ENCODE peak calls at places on chromosomes 7 and 10, in eight cellular contexts. B is nephron progenitor cell; W is epithelial cell of esophagus; S is stromal cell of bone marrow; R is cardiac fibroblast; V is spleen; O is NCI-H460; L is stimulated activated CD4-positive, alpha-beta T cell treated with anti-CD3 and anti-CD28 coated beads, TNF-alpha, amount 100 ng/mL, for 1 hour. A is an unnamed sample.

GRCh38 chr7:120990468-120991118 is 2.1 kb downstream of the CPED1 start:
- DNase-seq in B (no peak), W (no peak), S (no peak), R (peak; percentile 62), V (no peak), O (no peak), L (no peak), A (no peak)

GRCh38 chr10:72087969-72088878 is at the start of gene SPOCK2:
- DNase-seq in B (peak; percentile 59), W (peak; percentile 19), S (no peak), R (no peak), V (peak; percentile 89), O (no peak), L (peak; percentile 42), A (no peak)

GRCh38 chr7:47390914-47391313 is 191.0 kb downstream of the TNS3 start:
- DNase-seq in B (no peak), W (no peak), S (no peak), R (no peak), V (no peak), O (no peak), L (no peak), A (no peak)

GRCh38 chr10:132443605-132443997 is 46.6 kb downstream of the PWWP2B start:
- DNase-seq in B (no peak), W (peak; percentile 57), S (no peak), R (peak; percentile 40), V (peak; percentile 93), O (peak; percentile 39), L (peak; percentile 24), A (no peak)

GRCh38 chr10:88913157-88913556 is 33.1 kb downstream of the STAMBPL1 start:
- DNase-seq in B (no peak), W (no peak), S (no peak), R (peak; percentile 48), V (no peak), O (no peak), L (no peak), A (no peak)

GRCh38 chr7:17524746-17525145 is 226.3 kb downstream of the AHR start:
- DNase-seq in B (no peak), W (peak; percentile 25), S (no peak), R (peak; percentile 92), V (no peak), O (no peak), L (no peak), A (no peak)

GRCh38 chr7:19470031-19470430 is 238.8 kb downstream of the POLR1F start:
- DNase-seq in B (no peak), W (no peak), S (no peak), R (peak; percentile 43), V (no peak), O (no peak), L (no peak), A (no peak)

GRCh38 chr10:62610649-62611229 is 193.8 kb upstream of the ADO start:
- DNase-seq in B (peak; percentile 73), W (peak; percentile 64), S (no peak), R (peak; percentile 66), V (peak; percentile 92), O (peak; percentile 56), L (peak; percentile 47), A (no peak)

GRCh38 chr7:36021367-36021766 is 131.7 kb upstream of the EEPD1 start:
- DNase-seq in B (no peak), W (no peak), S (no peak), R (peak; percentile 32), V (no peak), O (no peak), L (no peak), A (no peak)

GRCh38 chr10:79022565-79023488 is 45.9 kb upstream of the ZMIZ1 start:
- DNase-seq in B (peak; percentile 21), W (no peak), S (no peak), R (peak; percentile 35), V (peak; percentile 75), O (no peak), L (no peak), A (no peak)

GRCh38 chr10:132397671-132398565 is 918 bp downstream of the PWWP2B start:
- DNase-seq in B (no peak), W (peak; percentile 76), S (no peak), R (peak; percentile 67), V (peak; percentile 92), O (no peak), L (no peak), A (no peak)

GRCh38 chr7:24717694-24718320 is 39.5 kb downstream of the GSDME start:
- DNase-seq in B (no peak), W (no peak), S (no peak), R (no peak), V (peak; percentile 71), O (no peak), L (no peak), A (no peak)

GRCh38 chr7:130071701-130072622 is 1.6 kb downstream of the KLHDC10 start:
- DNase-seq in B (peak; percentile 61), W (peak; percentile 84), S (peak; percentile 77), R (peak; percentile 91), V (no peak), O (peak; percentile 87), L (no peak), A (peak; percentile 49)

A was measured in GM04503.